ENCODE peak calls at places on chromosomes 11 and 22, in nine cellular contexts. V is astrocyte of the spinal cord, T is astrocyte of the cerebellum, K is IMR-90, X is tibial nerve, Q is pancreas, J is fibroblast of lung, N is ovary, D is stomach. L is an unnamed sample.

GRCh38 chr22:24420072-24420976 is 7.1 kb upstream of the ADORA2A start:
- DNase-seq in X (no peak), K (no peak), V (no peak), T (no peak), D (no peak), N (no peak), J (no peak), Q (peak), L (no peak)

GRCh38 chr22:41687901-41688364 is 734 bp downstream of the SNU13 start:
- DNase-seq in Q (no peak), J (peak), T (no peak), X (no peak), N (peak), K (peak), V (peak), D (no peak), L (no peak)

GRCh38 chr11:101096036-101096704 is 33.4 kb downstream of the PGR start:
- DNase-seq in D (peak), N (peak), X (no peak), V (peak), Q (no peak), K (no peak), J (peak), T (peak), L (no peak)

GRCh38 chr11:115566185-115566765 is 62.1 kb upstream of the CADM1 start:
- DNase-seq in N (no peak), X (no peak), K (no peak), T (no peak), Q (no peak), D (no peak), J (no peak), V (no peak), L (no peak)

GRCh38 chr11:102940714-102941588 is 14.6 kb downstream of the MMP13 start:
- DNase-seq in X (no peak), Q (no peak), V (peak), D (peak), T (peak), K (peak), J (peak), N (no peak), L (peak)

GRCh38 chr11:117492578-117493251 is 165.1 kb downstream of the CEP164 start:
- DNase-seq in N (no peak), J (no peak), D (no peak), X (no peak), T (no peak), V (no peak), Q (peak), K (no peak), L (no peak)

GRCh38 chr11:75802022-75802912 is 12.7 kb upstream of the UVRAG start:
- DNase-seq in K (no peak), Q (peak), X (no peak), J (no peak), N (peak), T (no peak), D (no peak), V (no peak), L (no peak)

GRCh38 chr11:109422755-109423113 is 744 bp downstream of the C11orf87 start:
- DNase-seq in T (no peak), N (no peak), K (no peak), V (peak), Q (no peak), D (no peak), X (no peak), J (peak), L (no peak)

GRCh38 chr11:124930799-124931198 is 5.0 kb downstream of the HEPACAM start:
- DNase-seq in X (no peak), V (no peak), K (no peak), N (no peak), J (no peak), D (no peak), T (no peak), Q (no peak), L (no peak)

GRCh38 chr11:116375221-116375620 is 397.6 kb downstream of the BUD13 start:
- DNase-seq in K (no peak), Q (no peak), J (no peak), D (no peak), V (no peak), X (no peak), N (no peak), T (no peak), L (no peak)

GRCh38 chr11:75154646-75155569 is 4.0 kb downstream of the SLCO2B1 start:
- DNase-seq in X (no peak), Q (no peak), D (no peak), V (no peak), N (peak), T (no peak), K (no peak), J (no peak), L (no peak)

GRCh38 chr11:128195057-128195751 is 392.2 kb downstream of the ETS1 start:
- DNase-seq in X (no peak), T (no peak), Q (no peak), J (peak), V (no peak), K (no peak), D (no peak), N (no peak), L (no peak)

GRCh38 chr11:15558513-15559181 is 443.9 kb downstream of the INSC start:
- DNase-seq in V (no peak), X (no peak), N (no peak), J (no peak), T (no peak), D (no peak), Q (no peak), K (no peak), L (no peak)

GRCh38 chr11:100240051-100240450 is 447.0 kb upstream of the ARHGAP42 start:
- DNase-seq in X (no peak), Q (no peak), J (no peak), D (no peak), T (no peak), K (no peak), N (no peak), V (no peak), L (no peak)

GRCh38 chr22:41902932-41903421 is 11.9 kb downstream of the SHISA8 start:
- DNase-seq in J (no peak), X (no peak), N (no peak), K (no peak), D (peak), T (no peak), Q (no peak), V (no peak), L (no peak)

GRCh38 chr11:130908061-130908460 is 8.2 kb downstream of the SNX19 start:
- DNase-seq in X (no peak), J (no peak), T (no peak), K (no peak), N (no peak), Q (no peak), D (no peak), V (no peak), L (no peak)

GRCh38 chr11:112255075-112255739 is 5.5 kb downstream of the PLET1 start:
- DNase-seq in Q (no peak), T (peak), J (peak), X (no peak), N (no peak), K (peak), V (peak), D (no peak), L (no peak)

GRCh38 chr22:29635734-29636357 is 32.4 kb downstream of the NF2 start:
- DNase-seq in T (peak), D (no peak), J (peak), V (peak), Q (no peak), N (no peak), K (peak), X (no peak), L (no peak)

GRCh38 chr11:86574493-86575207 is 97.8 kb downstream of the ME3 start:
- DNase-seq in D (no peak), X (no peak), J (no peak), N (no peak), T (no peak), V (peak), Q (no peak), K (no peak), L (no peak)

GRCh38 chr11:94873910-94874575 is 99.3 kb downstream of the CWC15 start:
- DNase-seq in T (no peak), N (peak), Q (no peak), V (peak), J (no peak), D (no peak), K (no peak), X (no peak), L (no peak)

GRCh38 chr22:26476705-26477340 is 6.8 kb downstream of the HPS4 start:
- DNase-seq in T (peak), D (no peak), N (no peak), J (no peak), K (peak), V (peak), Q (no peak), X (no peak), L (no peak)

GRCh38 chr11:68441466-68442230 is 18.9 kb upstream of the PPP6R3 start:
- DNase-seq in K (peak), X (no peak), J (peak), D (no peak), N (no peak), Q (no peak), V (peak), T (no peak), L (no peak)

GRCh38 chr11:13290221-13290980 is 12.8 kb downstream of the BMAL1 start:
- DNase-seq in V (no peak), K (no peak), N (no peak), Q (no peak), X (no peak), D (no peak), T (no peak), J (no peak), L (no peak)

GRCh38 chr11:69700278-69701140 is 3.3 kb downstream of the FGF19 start:
- DNase-seq in J (peak), K (peak), T (peak), Q (peak), X (no peak), V (peak), D (peak), N (peak), L (no peak)

GRCh38 chr22:30864441-30865420 is 103.8 kb downstream of the MORC2 start:
- DNase-seq in K (no peak), V (no peak), D (no peak), X (no peak), N (peak), Q (peak), T (no peak), J (no peak), L (no peak)

GRCh38 chr11:132126973-132127900 is 756.8 kb downstream of the NTM start:
- DNase-seq in N (no peak), J (peak), D (no peak), V (peak), Q (no peak), X (peak), K (peak), T (peak), L (peak)

GRCh38 chr11:132122701-132123100 is 752.3 kb downstream of the NTM start:
- DNase-seq in K (peak), N (no peak), V (no peak), X (no peak), D (no peak), Q (no peak), T (no peak), J (peak), L (no peak)

GRCh38 chr11:132123449-132123848 is 753.0 kb downstream of the NTM start:
- DNase-seq in J (no peak), K (no peak), X (no peak), N (no peak), D (no peak), Q (no peak), V (no peak), T (no peak), L (no peak)

GRCh38 chr11:132123854-132124835 is 753.7 kb downstream of the NTM start:
- DNase-seq in T (no peak), D (no peak), K (no peak), X (no peak), V (no peak), Q (no peak), J (no peak), N (no peak), L (no peak)

DNA sequence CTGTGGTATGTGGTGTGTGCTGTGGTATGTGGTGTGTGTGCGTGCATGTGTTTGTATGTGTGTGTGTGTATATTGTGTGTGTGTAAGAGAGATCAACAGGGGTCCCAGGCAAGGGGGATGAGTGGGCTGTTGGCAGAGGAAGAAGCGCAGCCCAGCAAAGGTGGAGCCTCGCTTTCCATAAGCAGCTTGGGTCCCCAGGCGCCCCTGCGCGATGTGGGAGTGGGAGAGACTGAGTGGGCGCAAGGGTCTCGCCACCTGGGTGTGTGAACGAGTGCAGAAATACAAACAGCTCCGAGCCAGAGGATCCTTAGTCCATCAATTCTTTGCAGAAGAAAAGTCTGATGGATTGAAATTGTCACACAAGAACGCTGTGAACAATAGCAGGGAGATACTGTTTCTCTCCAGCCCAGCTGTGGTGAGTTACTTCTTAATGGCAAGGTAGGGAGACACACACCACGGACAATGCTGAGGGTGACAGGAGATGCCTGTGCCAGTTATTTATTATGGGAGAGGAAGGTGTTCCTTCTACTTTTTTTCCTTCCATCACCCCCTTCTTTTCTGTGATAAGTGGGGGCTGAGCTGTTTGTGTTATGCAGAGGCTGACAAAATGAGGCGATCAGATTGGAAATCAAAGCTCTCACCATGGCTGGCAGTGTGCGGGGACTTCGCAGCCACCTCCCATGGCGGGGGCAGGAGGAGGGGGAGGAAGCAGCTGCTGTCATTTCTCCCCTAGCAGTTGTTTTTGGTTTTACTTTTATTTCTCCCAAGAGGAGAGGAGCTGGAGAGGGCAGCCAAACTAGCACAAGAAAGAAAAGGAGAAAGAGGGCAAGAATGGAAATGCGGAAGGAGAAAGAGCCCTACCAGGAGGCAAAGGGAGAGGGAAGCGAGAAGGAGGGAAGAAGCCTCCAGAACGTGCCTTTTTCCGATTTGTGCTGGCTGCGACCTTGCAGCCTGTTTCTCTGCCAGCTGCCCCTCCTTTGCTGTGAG is 755.7 kb downstream of the NTM start:
- DNase-seq in T (no peak), J (peak), Q (no peak), D (no peak), V (peak), K (peak), X (no peak), N (no peak), L (no peak)
- H3K4me3 ChIP-seq in T (peak), J (peak), Q (no peak), D (peak), V (peak), K (peak), X (peak), N (no peak), L (peak)

GRCh38 chr11:61429346-61429690 is 457 bp downstream of the CPSF7 start:
- DNase-seq in J (peak), T (no peak), Q (peak), K (peak), V (peak), X (no peak), N (peak), D (peak), L (no peak)
- TF ChIP-seq CTCF in J (no peak), T (no peak), Q (no peak), K (peak), V (no peak), X (peak), N (no peak), D (no peak), L (no peak)

DNA sequence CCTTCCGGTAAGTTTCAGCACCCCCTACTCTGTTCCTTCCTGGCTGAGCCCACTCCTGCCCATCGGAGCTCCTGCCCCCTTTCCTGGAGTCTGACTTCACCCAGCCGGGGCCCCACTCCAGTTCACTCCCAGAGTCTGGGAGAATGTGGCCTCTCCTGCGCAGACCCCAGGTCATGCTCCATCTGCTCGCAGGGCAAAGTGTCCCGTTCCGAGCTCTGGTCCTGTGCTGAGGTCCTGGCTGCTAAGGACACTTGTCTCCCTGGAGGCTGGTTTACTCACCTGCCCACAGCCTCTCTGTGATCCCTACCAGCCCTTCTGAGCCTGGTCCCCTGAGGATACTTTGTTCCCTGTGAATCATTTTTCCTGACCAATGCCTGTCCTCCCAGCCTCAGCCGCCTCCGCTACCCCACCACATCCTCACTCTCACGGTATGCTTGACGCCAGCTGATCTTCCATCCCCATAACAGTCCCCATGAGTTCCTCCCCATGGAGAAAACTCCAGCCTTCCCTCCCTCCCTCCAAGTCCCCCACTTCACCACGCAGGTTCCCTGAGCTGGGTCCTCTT is 526 bp downstream of the IFITM10 start:
- DNase-seq in T (peak), K (peak), N (no peak), D (no peak), Q (peak), X (no peak), J (peak), V (peak), L (peak)
- H3K4me3 ChIP-seq in T (peak), K (no peak), N (no peak), D (peak), Q (no peak), X (peak), J (no peak), V (peak), L (no peak)

DNA sequence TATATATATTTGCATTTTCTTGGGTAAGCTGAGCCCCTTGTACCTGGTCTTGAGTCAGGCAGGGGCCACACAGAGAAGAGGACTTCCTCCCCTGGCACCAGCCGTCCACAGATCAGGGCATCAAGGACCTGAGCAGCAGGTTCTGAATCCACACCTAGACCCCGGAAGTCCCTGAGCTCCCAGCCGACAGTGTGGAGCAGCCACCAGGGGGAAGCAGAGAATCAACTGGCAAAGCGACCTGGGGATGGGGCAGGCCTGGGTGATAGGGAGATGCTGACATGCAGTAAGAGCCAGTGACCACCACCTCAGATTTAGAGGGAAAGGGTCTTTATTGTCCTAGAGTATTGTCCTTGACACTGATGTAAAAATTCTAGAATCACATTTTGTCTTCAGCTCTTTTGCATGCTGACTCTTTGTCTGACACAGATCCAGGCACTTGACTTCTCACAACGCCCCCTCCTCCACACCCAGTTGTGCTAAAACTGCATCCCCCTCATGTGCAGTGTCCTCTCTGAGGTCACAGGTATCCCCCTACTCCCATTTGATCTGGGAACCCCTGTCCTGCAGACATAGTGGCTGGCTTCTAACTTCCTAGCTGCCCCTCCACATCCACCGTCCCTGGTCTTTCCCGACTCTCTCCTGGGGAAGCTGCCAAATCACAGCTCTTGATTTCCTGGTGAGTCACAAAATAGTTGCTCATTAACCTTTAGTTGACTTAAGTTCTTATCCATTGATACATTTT is 109.3 kb downstream of the GGTLC2 start:
- DNase-seq in Q (peak), N (peak), D (peak), T (no peak), X (no peak), K (peak), V (peak), J (peak), L (no peak)
- TF ChIP-seq CTCF in Q (peak), N (no peak), D (no peak), T (peak), X (peak), K (peak), V (peak), J (peak), L (peak)

GRCh38 chr11:64996327-64996709 is 453 bp downstream of the BATF2 start:
- DNase-seq in T (no peak), Q (no peak), J (no peak), D (no peak), N (no peak), V (no peak), X (no peak), K (no peak), L (no peak)

GRCh38 chr11:64987998-64988854 is 8.5 kb downstream of the BATF2 start:
- DNase-seq in D (no peak), Q (no peak), N (no peak), T (no peak), J (no peak), V (no peak), X (no peak), K (no peak), L (no peak)

GRCh38 chr11:64989416-64989815 is 7.4 kb downstream of the BATF2 start:
- DNase-seq in N (no peak), V (no peak), D (no peak), K (no peak), Q (no peak), J (no peak), X (no peak), T (no peak), L (no peak)

GRCh38 chr11:64994318-64994717 is 2.5 kb downstream of the BATF2 start:
- DNase-seq in T (no peak), X (no peak), Q (no peak), V (no peak), D (no peak), N (no peak), K (no peak), J (no peak), L (no peak)

GRCh38 chr11:64990222-64990918 is 6.4 kb downstream of the BATF2 start:
- DNase-seq in N (no peak), V (no peak), Q (no peak), D (no peak), K (no peak), X (no peak), J (peak), T (no peak), L (no peak)
- H3K4me3 ChIP-seq in N (no peak), V (no peak), Q (no peak), D (peak), K (no peak), X (peak), J (no peak), T (no peak), L (no peak)

GRCh38 chr22:36900225-36900624 is 13.2 kb upstream of the CSF2RB start:
- DNase-seq in V (no peak), N (no peak), X (no peak), D (no peak), K (no peak), Q (no peak), J (no peak), T (no peak), L (no peak)
- TF ChIP-seq CTCF in V (no peak), N (no peak), X (no peak), D (no peak), K (no peak), Q (no peak), J (no peak), T (no peak), L (no peak)

GRCh38 chr22:49239264-49240015 is 588.2 kb downstream of the BRD1 start:
- DNase-seq in K (no peak), V (no peak), T (no peak), Q (no peak), J (no peak), N (peak), X (no peak), D (no peak), L (no peak)
- H3K4me3 ChIP-seq in K (no peak), V (no peak), T (no peak), Q (no peak), J (no peak), N (no peak), X (no peak), D (no peak), L (no peak)

GRCh38 chr11:11876458-11876857 is 34.7 kb downstream of the USP47 start:
- DNase-seq in Q (no peak), T (no peak), N (no peak), X (no peak), D (no peak), K (no peak), V (no peak), J (no peak), L (no peak)
- TF ChIP-seq CTCF in Q (no peak), T (peak), N (no peak), X (no peak), D (no peak), K (no peak), V (peak), J (peak), L (peak)

GRCh38 chr11:61695917-61696316 is 15.7 kb downstream of the DAGLA start:
- DNase-seq in J (peak), K (peak), T (no peak), Q (peak), N (peak), V (peak), D (peak), X (peak), L (peak)
- H3K4me3 ChIP-seq in J (no peak), K (no peak), T (no peak), Q (no peak), N (no peak), V (no peak), D (peak), X (peak), L (no peak)

GRCh38 chr11:134393638-134394037 is 18.4 kb downstream of the B3GAT1 start:
- DNase-seq in N (no peak), D (peak), V (no peak), T (no peak), Q (no peak), K (no peak), J (no peak), X (no peak), L (no peak)
- TF ChIP-seq CTCF in N (no peak), D (no peak), V (no peak), T (no peak), Q (no peak), K (no peak), J (no peak), X (peak), L (no peak)